ENCODE peak calls at places on chromosomes 5 and 9, in eight cellular contexts. F is activated naive CD8-positive, alpha-beta T cell treated with anti-CD3 and anti-CD28 coated beads for 36 hours; N is NCI-H1092 treated with DMSO at 0.1 percent for 48 hours; D is activated effector memory CD4-positive, alpha-beta T cell treated with anti-CD3 and anti-CD28 coated beads, Interleukin-2, amount 50 U/mL, for 16 hours; W is SHP77; B is stimulated activated naive CD4-positive, alpha-beta T cell; T is psoas muscle; G is T follicular helper cell. V is an unnamed sample.

GRCh38 chr5:127013407-127013806 is 17.0 kb downstream of the MARCHF3 start:
- DNase-seq in G (no peak), F (no peak), W (no peak), B (no peak), T (no peak), D (no peak), N (no peak), V (no peak)

GRCh38 chr5:80654054-80654390 is 430 bp upstream of the MSH3 start:
- DNase-seq in N (no peak), G (no peak), T (no peak), D (no peak), W (no peak), B (no peak), F (no peak), V (peak; percentile 62)

GRCh38 chr5:97142521-97143254 is at the start of gene LIX1:
- DNase-seq in B (no peak), G (no peak), F (peak; percentile 12), T (no peak), W (peak; percentile 57), N (peak; percentile 21), D (no peak), V (peak; percentile 70)

GRCh38 chr5:107917983-107918382 is 247.2 kb upstream of the EFNA5 start:
- DNase-seq in N (no peak), F (no peak), T (no peak), G (no peak), B (no peak), D (no peak), W (no peak), V (no peak)

GRCh38 chr5:137689306-137689705 is 46.6 kb downstream of the KLHL3 start:
- DNase-seq in W (no peak), N (no peak), F (no peak), D (no peak), T (no peak), G (no peak), B (no peak), V (no peak)

GRCh38 chr5:81021486-81021885 is 61.3 kb downstream of the RASGRF2 start:
- DNase-seq in B (no peak), W (no peak), T (no peak), G (no peak), F (no peak), D (no peak), N (no peak), V (no peak)

GRCh38 chr9:75087824-75088645 is at the start of the genes NMRK1 and OSTF1:
- DNase-seq in F (peak; percentile 99), D (peak; percentile 97), N (peak; percentile 95), W (peak; percentile 77), B (peak; percentile 87), T (peak; percentile 97), G (peak; percentile 89), V (peak; percentile 96)

GRCh38 chr9:136437430-136437829 is 2.2 kb downstream of the INPP5E start:
- DNase-seq in N (no peak), W (no peak), F (no peak), G (no peak), T (no peak), D (no peak), B (no peak), V (no peak)

GRCh38 chr5:148343049-148343413 is 7.7 kb downstream of the SPINK9 start:
- DNase-seq in N (no peak), G (no peak), B (no peak), T (no peak), D (no peak), W (no peak), F (no peak), V (no peak)

GRCh38 chr9:34457266-34458012 is 931 bp downstream of the FAM219A start:
- DNase-seq in T (peak; percentile 78), G (no peak), D (no peak), F (peak; percentile 36), N (peak; percentile 52), W (no peak), B (no peak), V (peak; percentile 64)

GRCh38 chr5:82011761-82012160 is 39.9 kb downstream of the ATG10 start:
- DNase-seq in G (no peak), N (no peak), W (no peak), F (no peak), T (no peak), B (no peak), D (no peak), V (no peak)

GRCh38 chr9:77020438-77021264 is 1.2 kb downstream of the FOXB2 start:
- DNase-seq in W (no peak), N (peak; percentile 29), B (no peak), T (no peak), G (no peak), D (no peak), F (no peak), V (peak; percentile 72)

GRCh38 chr5:44603496-44604272 is 205.1 kb upstream of the MRPS30 start:
- DNase-seq in N (no peak), F (no peak), W (peak; percentile 20), D (no peak), T (no peak), B (no peak), G (no peak), V (no peak)

GRCh38 chr9:120735415-120736126 is 21.3 kb upstream of the MEGF9 start:
- DNase-seq in D (no peak), B (no peak), F (no peak), T (peak; percentile 29), N (no peak), W (no peak), G (no peak), V (no peak)

GRCh38 chr5:151671979-151672378 is 14.7 kb downstream of the SPARC start:
- DNase-seq in D (no peak), N (no peak), T (peak; percentile 64), W (no peak), B (no peak), G (no peak), F (no peak), V (no peak)

GRCh38 chr5:126640867-126641266 is 40.1 kb downstream of the PHAX start:
- DNase-seq in F (no peak), N (no peak), D (no peak), B (no peak), W (no peak), G (no peak), T (no peak), V (no peak)

GRCh38 chr5:157748740-157749461 is 5.4 kb downstream of the LSM11 start:
- DNase-seq in B (no peak), T (no peak), G (no peak), F (no peak), D (no peak), W (no peak), N (no peak), V (no peak)

GRCh38 chr9:106405871-106406435 is 457.0 kb upstream of the ZNF462 start:
- DNase-seq in B (no peak), G (no peak), F (no peak), W (no peak), N (no peak), T (no peak), D (no peak), V (no peak)

GRCh38 chr9:95930314-95930713 is 54.8 kb downstream of the ERCC6L2 start:
- DNase-seq in T (no peak), D (no peak), B (no peak), G (no peak), F (no peak), N (no peak), W (no peak), V (no peak)

GRCh38 chr9:137367506-137368430 is 55.2 kb downstream of the EXD3 start:
- DNase-seq in T (no peak), N (no peak), F (no peak), W (no peak), B (no peak), D (no peak), G (no peak), V (no peak)

GRCh38 chr5:81140942-81141341 is 92.2 kb upstream of the CKMT2 start:
- DNase-seq in G (no peak), D (no peak), W (no peak), B (no peak), T (peak; percentile 19), N (no peak), F (no peak), V (no peak)

GRCh38 chr5:113807384-113808053 is 294.0 kb downstream of the YTHDC2 start:
- DNase-seq in N (peak; percentile 33), D (no peak), W (no peak), G (no peak), B (no peak), T (no peak), F (no peak), V (no peak)

GRCh38 chr5:97888439-97888838 is 705.4 kb upstream of the RIOK2 start:
- DNase-seq in B (no peak), N (no peak), T (no peak), F (no peak), G (no peak), D (no peak), W (no peak), V (no peak)

GRCh38 chr9:113993838-113994540 is 84.1 kb downstream of the AMBP start:
- DNase-seq in G (no peak), W (peak; percentile 75), N (peak; percentile 98), T (peak; percentile 83), D (peak; percentile 38), B (no peak), F (no peak), V (no peak)

GRCh38 chr5:146544232-146544631 is 28.2 kb upstream of the GPR151 start:
- DNase-seq in N (no peak), B (no peak), T (no peak), F (no peak), D (no peak), W (no peak), G (no peak), V (no peak)

GRCh38 chr5:134100283-134101011 is 14.0 kb upstream of the TCF7 start:
- DNase-seq in G (peak; percentile 73), F (peak; percentile 92), W (no peak), B (peak; percentile 71), D (peak; percentile 92), N (no peak), T (no peak), V (no peak)

GRCh38 chr5:97425511-97425910 is 242.5 kb upstream of the RIOK2 start:
- DNase-seq in F (no peak), T (no peak), G (no peak), N (no peak), D (no peak), W (peak; percentile 4), B (no peak), V (peak; percentile 32)

GRCh38 chr9:105958587-105958986 is 264.2 kb downstream of the TMEM38B start:
- DNase-seq in T (no peak), W (no peak), B (no peak), G (no peak), N (no peak), F (no peak), D (no peak), V (no peak)

GRCh38 chr5:80246995-80247729 is 8.7 kb downstream of the SERINC5 start:
- DNase-seq in T (peak; percentile 43), B (no peak), W (no peak), D (peak; percentile 84), F (peak; percentile 49), G (peak; percentile 29), N (no peak), V (no peak)

GRCh38 chr5:94615843-94616242 is 2.6 kb downstream of the KIAA0825 start:
- DNase-seq in N (no peak), G (no peak), F (no peak), W (no peak), D (no peak), B (no peak), T (no peak), V (no peak)

GRCh38 chr9:92404437-92404836 is at the start of gene OGN:
- DNase-seq in F (no peak), G (no peak), N (no peak), D (no peak), T (no peak), B (no peak), W (no peak), V (no peak)